ENCODE peak calls at places on chromosomes 1 and 21, in nine cellular contexts. S, P, Z, H, A, F, Y, I and O are unnamed samples.

GRCh38 chr1:27403065-27403726 is 10.8 kb downstream of the GPR3 start:
- DNase-seq in S (no peak), P (peak; percentile 51), Z (no peak), H (peak; percentile 81), A (peak; percentile 44), F (no peak), Y (no peak), I (no peak), O (peak; percentile 85)

GRCh38 chr1:167554028-167554779 is 642 bp upstream of the CREG1 start:
- DNase-seq in S (no peak), P (no peak), Z (no peak), H (no peak), A (no peak), F (no peak), Y (no peak), I (no peak), O (no peak)

GRCh38 chr1:30977511-30977910 is 69.0 kb upstream of the SDC3 start:
- DNase-seq in S (no peak), P (no peak), Z (no peak), H (no peak), A (no peak), F (no peak), Y (no peak), I (no peak), O (no peak)

GRCh38 chr1:77134359-77134758 is 84.9 kb downstream of the PIGK start:
- DNase-seq in S (no peak), P (no peak), Z (no peak), H (no peak), A (no peak), F (no peak), Y (no peak), I (no peak), O (no peak)

GRCh38 chr1:221912230-221912629 is 170.3 kb upstream of the DUSP10 start:
- DNase-seq in S (no peak), P (no peak), Z (no peak), H (no peak), A (peak; percentile 66), F (no peak), Y (no peak), I (no peak), O (no peak)

GRCh38 chr1:228420968-228421826 is 4.5 kb upstream of the TRIM17 start:
- DNase-seq in S (no peak), P (no peak), Z (no peak), H (no peak), A (no peak), F (no peak), Y (no peak), I (no peak), O (no peak)

GRCh38 chr1:223135176-223135575 is 7.9 kb downstream of the TLR5 start:
- DNase-seq in S (no peak), P (peak; percentile 35), Z (no peak), H (peak; percentile 72), A (peak; percentile 82), F (no peak), Y (no peak), I (no peak), O (no peak)

GRCh38 chr1:202276081-202276715 is 65.5 kb downstream of the UBE2T start:
- DNase-seq in S (no peak), P (no peak), Z (no peak), H (no peak), A (no peak), F (no peak), Y (no peak), I (no peak), O (no peak)

GRCh38 chr1:19903621-19904020 is 19.8 kb downstream of the PLA2G2E start:
- DNase-seq in S (no peak), P (no peak), Z (no peak), H (no peak), A (peak; percentile 85), F (no peak), Y (no peak), I (no peak), O (no peak)

GRCh38 chr1:21013510-21013909 is 163.2 kb downstream of the EIF4G3 start:
- DNase-seq in S (no peak), P (no peak), Z (no peak), H (no peak), A (no peak), F (no peak), Y (no peak), I (no peak), O (no peak)

GRCh38 chr1:101373570-101373969 is 136.8 kb downstream of the S1PR1 start:
- DNase-seq in S (no peak), P (no peak), Z (peak; percentile 59), H (no peak), A (no peak), F (no peak), Y (no peak), I (no peak), O (no peak)

GRCh38 chr1:237913345-237913744 is 22.6 kb upstream of the ZP4 start:
- DNase-seq in S (no peak), P (no peak), Z (no peak), H (no peak), A (no peak), F (no peak), Y (no peak), I (no peak), O (no peak)

GRCh38 chr21:38839683-38840286 is 34.1 kb downstream of the ETS2 start:
- DNase-seq in S (peak; percentile 42), P (no peak), Z (no peak), H (no peak), A (peak; percentile 97), F (no peak), Y (no peak), I (no peak), O (peak; percentile 70)

GRCh38 chr1:227886503-227886961 is 61.2 kb downstream of the WNT9A start:
- DNase-seq in S (no peak), P (peak; percentile 26), Z (no peak), H (no peak), A (no peak), F (no peak), Y (no peak), I (peak; percentile 4), O (peak; percentile 74)

GRCh38 chr1:47262787-47263413 is 30.9 kb upstream of the TAL1 start:
- DNase-seq in S (peak; percentile 14), P (peak; percentile 45), Z (peak; percentile 56), H (no peak), A (peak; percentile 51), F (peak; percentile 59), Y (peak; percentile 20), I (peak; percentile 68), O (no peak)
- TF ChIP-seq CTCF in S (peak; percentile 69), P (peak; percentile 35), Z (peak; percentile 58), H (peak; percentile 53), A (peak; percentile 57), F (peak; percentile 64), Y (peak; percentile 68), I (peak; percentile 86), O (peak; percentile 68)

GRCh38 chr1:34899471-34899870 is 30.0 kb downstream of the DLGAP3 start:
- DNase-seq in S (no peak), P (no peak), Z (no peak), H (no peak), A (no peak), F (no peak), Y (no peak), I (no peak), O (peak; percentile 73)

GRCh38 chr1:34899906-34900305 is 29.5 kb downstream of the DLGAP3 start:
- DNase-seq in S (no peak), P (no peak), Z (no peak), H (no peak), A (no peak), F (no peak), Y (no peak), I (no peak), O (peak; percentile 82)

GRCh38 chr1:34900775-34901502 is 28.5 kb downstream of the DLGAP3 start:
- DNase-seq in S (no peak), P (no peak), Z (no peak), H (no peak), A (no peak), F (no peak), Y (no peak), I (no peak), O (no peak)

GRCh38 chr1:34898220-34898820 is 31.1 kb downstream of the DLGAP3 start:
- DNase-seq in S (no peak), P (no peak), Z (no peak), H (no peak), A (no peak), F (no peak), Y (no peak), I (no peak), O (no peak)

DNA sequence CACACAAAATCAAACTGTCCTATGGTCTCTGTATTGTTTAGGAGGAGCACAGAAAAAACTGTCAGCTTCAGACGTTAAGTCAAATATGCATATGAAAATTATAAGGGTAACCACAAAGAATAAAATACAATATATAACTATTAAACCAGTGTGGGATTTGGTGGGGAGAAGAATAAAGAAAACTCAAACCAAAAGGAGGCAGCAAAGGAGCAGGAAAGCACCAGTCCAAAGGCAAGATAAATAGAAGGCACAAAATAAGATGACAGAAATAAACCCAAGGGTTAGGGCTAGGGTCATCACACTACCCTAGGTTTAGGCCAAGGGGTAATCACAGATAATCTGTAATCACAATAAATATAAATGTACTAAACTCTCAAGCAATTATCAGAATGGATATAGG is 32.8 kb downstream of the DLGAP3 start:
- DNase-seq in S (no peak), P (no peak), Z (no peak), H (no peak), A (no peak), F (no peak), Y (no peak), I (no peak), O (no peak)
- TF ChIP-seq CTCF in S (peak; percentile 20), P (no peak), Z (no peak), H (no peak), A (no peak), F (peak; percentile 18), Y (no peak), I (no peak), O (peak; percentile 33)

GRCh38 chr1:53384796-53385195 is 56.9 kb upstream of the LRP8 start:
- DNase-seq in S (no peak), P (no peak), Z (no peak), H (no peak), A (no peak), F (no peak), Y (no peak), I (no peak), O (no peak)

GRCh38 chr1:53388963-53389362 is 61.1 kb upstream of the LRP8 start:
- DNase-seq in S (no peak), P (no peak), Z (no peak), H (no peak), A (no peak), F (no peak), Y (no peak), I (no peak), O (no peak)

GRCh38 chr1:53381790-53382401 is 54.0 kb upstream of the LRP8 start:
- DNase-seq in S (no peak), P (no peak), Z (no peak), H (no peak), A (peak; percentile 93), F (no peak), Y (no peak), I (no peak), O (no peak)

GRCh38 chr1:53383471-53383870 is 55.6 kb upstream of the LRP8 start:
- DNase-seq in S (no peak), P (no peak), Z (no peak), H (no peak), A (no peak), F (no peak), Y (no peak), I (no peak), O (no peak)

GRCh38 chr1:53385276-53385932 is 57.5 kb upstream of the LRP8 start:
- DNase-seq in S (no peak), P (no peak), Z (no peak), H (no peak), A (no peak), F (no peak), Y (no peak), I (no peak), O (no peak)
- TF ChIP-seq CTCF in S (no peak), P (no peak), Z (no peak), H (no peak), A (no peak), F (no peak), Y (no peak), I (no peak), O (no peak)

GRCh38 chr21:42496120-42496838 is at the start of gene RSPH1:
- DNase-seq in S (peak; percentile 94), P (peak; percentile 100), Z (peak; percentile 99), H (peak; percentile 100), A (peak; percentile 94), F (peak; percentile 99), Y (peak; percentile 97), I (peak; percentile 99), O (peak; percentile 100)
- TF ChIP-seq CTCF in S (no peak), P (no peak), Z (peak; percentile 1), H (no peak), A (no peak), F (peak; percentile 22), Y (no peak), I (no peak), O (no peak)